ENCODE peak calls at places on chromosomes 1 and 21, in five cellular contexts. One of them, this sample, is unnamed. For H3K36me3, the result is how much of the 10 kb centered on the place peaks cover.

GRCh38 chr1:114181356-114181755 is 27.7 kb upstream of the SYT6 start:
- DNase-seq in upper lobe of right lung: no peak
- DNase-seq in CD8-positive, alpha-beta T cell: no peak
- DNase-seq in left ventricle myocardium inferior: no peak
- DNase-seq in psoas muscle: no peak
- DNase-seq in this sample: no peak

GRCh38 chr1:234315588-234315987 is 57.7 kb upstream of the COA6 start:
- DNase-seq in CD8-positive, alpha-beta T cell: no peak
- DNase-seq in left ventricle myocardium inferior: no peak
- DNase-seq in upper lobe of right lung: no peak
- DNase-seq in psoas muscle: no peak
- DNase-seq in this sample: no peak

GRCh38 chr1:192807968-192808587 is 761 bp upstream of the RGS2 start:
- DNase-seq in upper lobe of right lung: no peak
- DNase-seq in left ventricle myocardium inferior: no peak
- DNase-seq in CD8-positive, alpha-beta T cell: no peak
- DNase-seq in psoas muscle: no peak
- DNase-seq in this sample: peak

GRCh38 chr1:182235952-182236650 is 155.5 kb downstream of the GLUL start:
- DNase-seq in CD8-positive, alpha-beta T cell: no peak
- DNase-seq in upper lobe of right lung: no peak
- DNase-seq in psoas muscle: peak
- DNase-seq in left ventricle myocardium inferior: peak
- DNase-seq in this sample: peak

GRCh38 chr21:25371831-25372434 is 235.3 kb downstream of the MRPL39 start:
- DNase-seq in psoas muscle: no peak
- DNase-seq in CD8-positive, alpha-beta T cell: no peak
- DNase-seq in upper lobe of right lung: no peak
- DNase-seq in left ventricle myocardium inferior: no peak
- DNase-seq in this sample: no peak

GRCh38 chr1:71587961-71588360 is 507.1 kb upstream of the ZRANB2 start:
- DNase-seq in upper lobe of right lung: no peak
- DNase-seq in left ventricle myocardium inferior: no peak
- DNase-seq in CD8-positive, alpha-beta T cell: no peak
- DNase-seq in psoas muscle: no peak
- DNase-seq in this sample: peak

GRCh38 chr1:203764105-203765028 is 616 bp upstream of the LAX1 start:
- DNase-seq in left ventricle myocardium inferior: no peak
- DNase-seq in psoas muscle: no peak
- DNase-seq in CD8-positive, alpha-beta T cell: no peak
- DNase-seq in upper lobe of right lung: peak
- DNase-seq in this sample: no peak

GRCh38 chr1:221718391-221719277 is 23.3 kb downstream of the DUSP10 start:
- DNase-seq in CD8-positive, alpha-beta T cell: no peak
- DNase-seq in upper lobe of right lung: no peak
- DNase-seq in left ventricle myocardium inferior: no peak
- DNase-seq in psoas muscle: no peak
- DNase-seq in this sample: no peak

GRCh38 chr1:241531195-241532172 is 694 bp upstream of the KMO start:
- DNase-seq in CD8-positive, alpha-beta T cell: no peak
- DNase-seq in psoas muscle: no peak
- DNase-seq in left ventricle myocardium inferior: no peak
- DNase-seq in upper lobe of right lung: no peak
- DNase-seq in this sample: peak

GRCh38 chr21:32844653-32845443 is 73.3 kb upstream of the PAXBP1 start:
- DNase-seq in psoas muscle: no peak
- DNase-seq in left ventricle myocardium inferior: no peak
- DNase-seq in upper lobe of right lung: no peak
- DNase-seq in CD8-positive, alpha-beta T cell: no peak
- DNase-seq in this sample: peak

GRCh38 chr21:32844076-32844475 is 72.5 kb upstream of the PAXBP1 start:
- DNase-seq in upper lobe of right lung: no peak
- DNase-seq in CD8-positive, alpha-beta T cell: no peak
- DNase-seq in left ventricle myocardium inferior: no peak
- DNase-seq in psoas muscle: no peak
- DNase-seq in this sample: no peak

DNA sequence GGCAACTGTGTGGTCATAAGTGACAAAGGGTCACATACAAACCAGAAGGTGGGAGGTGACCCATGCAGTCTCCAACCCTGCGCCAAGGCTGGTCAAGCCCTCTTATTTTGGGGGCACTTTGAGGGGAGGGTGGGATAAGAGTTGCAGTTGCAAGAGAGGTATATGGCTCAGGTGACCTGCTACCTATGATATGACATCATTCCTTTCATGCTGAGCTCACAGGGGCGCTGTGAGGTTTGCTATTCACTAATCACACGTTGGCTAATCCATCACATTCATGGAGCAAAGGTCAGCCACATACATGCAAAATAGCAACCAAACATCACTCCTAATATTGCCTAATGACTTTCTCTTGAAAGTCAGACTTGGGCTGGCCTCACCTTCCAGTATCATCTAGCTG is 72.0 kb upstream of the PAXBP1 start:
- DNase-seq in left ventricle myocardium inferior: no peak
- DNase-seq in upper lobe of right lung: no peak
- DNase-seq in psoas muscle: no peak
- DNase-seq in CD8-positive, alpha-beta T cell: no peak
- DNase-seq in this sample: no peak
- H3K36me3 ChIP-seq in left ventricle myocardium inferior: under half
- H3K36me3 ChIP-seq in upper lobe of right lung: under half
- H3K36me3 ChIP-seq in psoas muscle: under half
- H3K36me3 ChIP-seq in CD8-positive, alpha-beta T cell: under half
- H3K36me3 ChIP-seq in this sample: under half

DNA sequence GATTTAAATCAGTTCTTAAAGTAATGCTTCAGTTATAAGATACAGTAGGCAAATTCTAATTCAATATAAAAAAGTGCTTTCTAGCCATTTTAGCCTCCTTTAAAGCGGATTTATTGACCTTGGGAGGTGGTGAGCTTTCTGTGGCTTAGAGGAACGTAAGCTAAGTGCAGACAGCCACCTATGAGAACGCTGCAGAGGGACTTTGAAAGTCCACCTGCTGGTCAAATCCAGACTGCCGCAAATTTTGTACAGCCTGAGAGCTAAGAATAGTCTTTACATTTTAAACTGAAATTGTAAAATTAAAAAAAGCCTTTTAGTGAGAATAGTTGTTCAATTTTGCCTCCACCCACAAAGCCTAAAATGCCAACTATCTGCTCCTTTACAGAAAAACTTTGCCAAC is 67.0 kb upstream of the SSX2IP start:
- DNase-seq in left ventricle myocardium inferior: no peak
- DNase-seq in CD8-positive, alpha-beta T cell: no peak
- DNase-seq in upper lobe of right lung: no peak
- DNase-seq in psoas muscle: no peak
- DNase-seq in this sample: no peak
- TF ChIP-seq CTCF in left ventricle myocardium inferior: peak
- TF ChIP-seq CTCF in CD8-positive, alpha-beta T cell: no peak
- TF ChIP-seq CTCF in upper lobe of right lung: no peak
- TF ChIP-seq CTCF in psoas muscle: no peak
- TF ChIP-seq CTCF in this sample: peak

DNA sequence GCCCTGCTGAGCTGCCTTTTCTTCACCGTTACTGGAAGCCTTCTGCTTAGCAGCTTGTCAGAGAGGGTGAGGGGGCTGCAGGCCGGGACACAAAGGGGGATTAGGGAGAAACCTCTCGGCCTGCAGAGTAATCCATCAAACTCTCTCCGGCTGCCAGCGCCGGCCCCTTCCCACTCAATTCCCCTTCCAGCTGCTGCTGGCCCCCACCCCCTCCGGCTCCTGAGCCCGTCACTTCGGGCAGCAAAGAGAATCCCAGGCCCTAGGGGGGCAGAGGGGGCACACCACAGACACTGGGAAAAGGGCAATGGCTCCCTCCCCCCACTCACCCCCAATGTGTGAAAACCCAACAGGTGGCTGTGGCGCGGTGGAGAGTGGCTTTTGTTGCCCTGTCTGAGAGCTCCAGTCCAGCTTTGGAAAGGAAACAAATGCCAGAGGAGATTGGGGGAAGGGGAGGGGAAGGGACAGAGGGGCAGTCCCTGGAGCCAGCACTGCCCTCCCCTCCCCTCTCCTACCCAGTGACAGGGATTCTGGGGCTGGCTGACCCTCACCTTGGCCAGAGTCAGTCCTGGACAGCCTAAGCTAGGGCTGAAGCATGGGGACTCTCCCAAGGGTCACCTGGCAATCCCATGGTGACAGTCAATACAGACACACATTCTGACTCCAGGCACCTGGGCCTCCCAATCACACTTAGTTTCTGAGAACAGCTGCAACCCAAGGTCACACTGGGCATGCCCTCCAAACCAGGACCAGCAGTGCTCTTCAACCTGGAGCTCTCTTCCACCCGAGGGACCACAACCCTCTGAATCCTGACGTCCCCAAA is 9.5 kb downstream of the SLC45A3 start:
- DNase-seq in CD8-positive, alpha-beta T cell: no peak
- DNase-seq in psoas muscle: no peak
- DNase-seq in left ventricle myocardium inferior: no peak
- DNase-seq in upper lobe of right lung: no peak
- DNase-seq in this sample: no peak
- H3K27ac ChIP-seq in CD8-positive, alpha-beta T cell: no peak
- H3K27ac ChIP-seq in psoas muscle: no peak
- H3K27ac ChIP-seq in left ventricle myocardium inferior: no peak
- H3K27ac ChIP-seq in upper lobe of right lung: no peak
- H3K27ac ChIP-seq in this sample: no peak

GRCh38 chr1:169305356-169305755 is 62.2 kb downstream of the NME7 start:
- DNase-seq in upper lobe of right lung: no peak
- DNase-seq in left ventricle myocardium inferior: no peak
- DNase-seq in psoas muscle: no peak
- DNase-seq in CD8-positive, alpha-beta T cell: no peak
- DNase-seq in this sample: no peak
- H3K36me3 ChIP-seq in upper lobe of right lung: under half
- H3K36me3 ChIP-seq in left ventricle myocardium inferior: under half
- H3K36me3 ChIP-seq in psoas muscle: under half
- H3K36me3 ChIP-seq in CD8-positive, alpha-beta T cell: under half
- H3K36me3 ChIP-seq in this sample: under half

DNA sequence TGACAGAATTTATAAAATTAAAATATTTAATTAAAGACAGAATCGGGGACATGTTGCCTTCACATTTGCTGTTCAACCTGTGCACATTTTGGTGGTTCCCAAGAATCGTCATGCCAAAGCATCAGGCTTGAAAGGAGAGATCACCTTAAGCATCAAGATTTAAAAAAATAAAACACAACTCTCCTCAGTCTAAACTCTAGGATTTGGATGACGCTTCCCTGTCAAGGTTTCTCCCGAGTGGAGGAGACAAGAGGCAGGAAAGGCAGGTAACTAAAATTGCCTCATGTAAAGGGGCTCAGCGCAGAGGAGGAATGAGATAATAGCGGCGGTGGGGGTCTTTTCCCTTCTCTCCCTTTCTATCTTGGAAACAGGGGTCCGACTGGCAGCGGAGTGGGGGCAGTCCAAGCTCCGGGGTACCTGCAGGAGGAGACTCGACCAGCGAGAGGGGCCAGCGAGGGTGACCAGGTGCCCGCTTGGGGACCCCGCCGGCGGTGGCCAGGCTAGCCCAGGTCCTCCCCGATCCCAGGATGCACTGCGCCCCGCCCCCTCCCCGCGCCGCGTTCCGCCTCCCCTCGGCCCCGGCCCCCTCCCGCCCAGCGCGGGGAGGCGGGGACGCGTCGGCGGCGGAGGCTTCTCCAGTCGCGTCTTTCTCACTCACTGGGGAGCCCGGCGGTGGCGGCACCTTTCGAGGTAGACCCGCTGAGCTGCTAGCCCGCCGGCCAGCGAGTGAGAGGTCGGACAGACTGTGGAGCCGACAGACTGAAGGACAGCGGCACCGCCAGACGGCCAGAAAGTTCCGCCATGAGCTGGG is at the start of gene FNBP1L:
- DNase-seq in CD8-positive, alpha-beta T cell: peak
- DNase-seq in upper lobe of right lung: peak
- DNase-seq in psoas muscle: peak
- DNase-seq in left ventricle myocardium inferior: peak
- DNase-seq in this sample: peak
- TF ChIP-seq CTCF in CD8-positive, alpha-beta T cell: no peak
- TF ChIP-seq CTCF in upper lobe of right lung: no peak
- TF ChIP-seq CTCF in psoas muscle: no peak
- TF ChIP-seq CTCF in left ventricle myocardium inferior: no peak
- TF ChIP-seq CTCF in this sample: no peak

DNA sequence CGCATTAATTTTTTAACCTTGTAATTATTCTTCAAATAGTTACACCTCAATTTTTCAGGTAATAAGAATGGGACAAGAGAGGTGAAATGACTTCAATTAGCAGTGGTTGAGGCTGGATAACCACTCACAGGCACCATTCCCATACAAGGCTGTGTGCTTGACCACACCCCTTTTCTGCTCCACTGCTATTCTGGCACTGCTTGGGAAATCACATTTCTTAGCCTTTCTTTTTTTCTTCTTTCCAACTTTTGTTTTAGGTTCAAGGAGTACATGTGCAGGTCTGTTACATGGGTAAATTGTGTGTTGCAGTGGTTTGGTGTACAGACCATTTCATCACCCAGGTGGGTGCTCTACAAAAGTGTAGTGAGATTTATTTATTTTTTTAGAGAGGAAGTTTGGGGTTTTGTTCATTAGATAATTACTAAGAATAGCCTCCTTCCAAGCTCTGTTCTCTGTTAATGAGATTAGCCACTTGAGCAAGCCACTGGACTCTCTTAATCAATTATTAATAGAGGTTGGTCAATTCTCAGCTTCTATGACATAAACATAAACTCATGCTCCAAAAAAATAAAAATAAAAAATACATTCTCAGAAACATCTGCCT is 14.4 kb downstream of the ILDR2 start:
- DNase-seq in CD8-positive, alpha-beta T cell: no peak
- DNase-seq in left ventricle myocardium inferior: no peak
- DNase-seq in psoas muscle: no peak
- DNase-seq in upper lobe of right lung: no peak
- DNase-seq in this sample: no peak
- H3K27ac ChIP-seq in CD8-positive, alpha-beta T cell: no peak
- H3K27ac ChIP-seq in left ventricle myocardium inferior: no peak
- H3K27ac ChIP-seq in psoas muscle: no peak
- H3K27ac ChIP-seq in upper lobe of right lung: no peak
- H3K27ac ChIP-seq in this sample: no peak

GRCh38 chr21:46220275-46220810 is 8.2 kb downstream of the LSS start:
- DNase-seq in upper lobe of right lung: no peak
- DNase-seq in left ventricle myocardium inferior: no peak
- DNase-seq in psoas muscle: no peak
- DNase-seq in CD8-positive, alpha-beta T cell: no peak
- DNase-seq in this sample: no peak
- H3K36me3 ChIP-seq in upper lobe of right lung: under half
- H3K36me3 ChIP-seq in left ventricle myocardium inferior: half or more
- H3K36me3 ChIP-seq in psoas muscle: under half
- H3K36me3 ChIP-seq in CD8-positive, alpha-beta T cell: under half
- H3K36me3 ChIP-seq in this sample: under half

DNA sequence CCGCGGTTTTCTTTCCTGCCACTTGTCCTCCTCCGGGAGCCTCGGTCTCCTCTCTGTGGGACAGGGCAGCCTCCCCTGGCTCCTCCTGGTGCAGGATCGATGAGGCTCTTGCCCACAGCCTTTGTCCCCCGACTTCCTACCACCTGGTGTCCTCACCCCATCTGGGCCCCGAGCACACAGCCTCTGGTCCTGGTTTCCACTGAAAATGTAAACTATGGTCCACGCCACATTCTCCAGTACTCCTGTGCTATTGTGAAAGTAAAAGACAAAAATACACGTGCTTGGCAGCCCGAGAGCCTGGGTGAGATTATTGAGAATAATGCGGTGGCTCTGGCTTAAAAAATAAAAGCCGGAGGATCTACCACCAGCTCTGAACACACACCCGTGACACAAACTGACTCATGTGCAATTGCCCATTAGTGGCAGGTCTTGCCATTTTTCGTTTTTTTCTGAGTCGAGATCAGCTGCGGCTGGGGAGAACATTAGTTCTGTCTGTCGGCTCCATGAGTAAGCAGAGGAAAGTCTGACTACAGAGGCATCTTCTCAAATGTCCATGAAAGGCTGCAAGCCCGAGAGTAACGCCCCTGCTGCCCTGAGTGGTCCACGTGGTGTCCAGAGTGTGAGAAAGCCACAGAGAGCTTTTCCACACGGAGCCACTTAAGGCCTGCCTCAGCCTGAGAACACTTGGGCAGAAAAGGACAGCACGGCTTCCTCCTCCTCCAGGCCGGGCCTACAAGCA is 5.7 kb upstream of the COL6A2 start:
- DNase-seq in left ventricle myocardium inferior: peak
- DNase-seq in psoas muscle: peak
- DNase-seq in CD8-positive, alpha-beta T cell: no peak
- DNase-seq in upper lobe of right lung: peak
- DNase-seq in this sample: no peak
- TF ChIP-seq CTCF in left ventricle myocardium inferior: no peak
- TF ChIP-seq CTCF in psoas muscle: no peak
- TF ChIP-seq CTCF in CD8-positive, alpha-beta T cell: no peak
- TF ChIP-seq CTCF in upper lobe of right lung: no peak
- TF ChIP-seq CTCF in this sample: no peak

This sample was measured in mammary epithelial cell.